ENCODE peak calls at places on chromosome 14, in five cellular contexts. N is GM23338, M is endodermal cell, D is substantia nigra, K is heart right ventricle. Q is an unnamed sample.
A peak's percentile ranks its signal among the peaks of the same experiment; 100 is the strongest.

GRCh38 chr14:30681752-30682355 is 59.7 kb downstream of the SCFD1 start:
- DNase-seq in N (peak; percentile 61), M (no peak), D (no peak), K (no peak), Q (no peak)

GRCh38 chr14:32081901-32082300 is 4.8 kb downstream of the ARHGAP5 start:
- DNase-seq in N (peak; percentile 52), M (peak; percentile 64), D (no peak), K (no peak), Q (no peak)

GRCh38 chr14:73759183-73759713 is 45.1 kb upstream of the PNMA1 start:
- DNase-seq in N (peak; percentile 15), M (peak; percentile 63), D (peak; percentile 51), K (peak; percentile 86), Q (peak; percentile 82)

GRCh38 chr14:66163023-66163422 is 323.1 kb upstream of the CCDC196 start:
- DNase-seq in N (no peak), M (no peak), D (no peak), K (no peak), Q (no peak)

GRCh38 chr14:75373133-75373532 is 54.7 kb upstream of the JDP2 start:
- DNase-seq in N (no peak), M (no peak), D (no peak), K (no peak), Q (no peak)

GRCh38 chr14:34665785-34666425 is 36.0 kb upstream of the SNX6 start:
- DNase-seq in N (no peak), M (no peak), D (no peak), K (no peak), Q (no peak)

GRCh38 chr14:72892103-72892878 is 1.6 kb downstream of the DPF3 start:
- DNase-seq in N (peak; percentile 71), M (peak; percentile 70), D (peak; percentile 23), K (peak; percentile 17), Q (no peak)

GRCh38 chr14:58077621-58078020 is 74.4 kb downstream of the ARMH4 start:
- DNase-seq in N (peak; percentile 12), M (no peak), D (no peak), K (no peak), Q (no peak)

GRCh38 chr14:85634205-85634604 is 104.3 kb downstream of the FLRT2 start:
- DNase-seq in N (no peak), M (no peak), D (no peak), K (no peak), Q (no peak)

GRCh38 chr14:83300454-83301064 is 1766.9 kb upstream of the SEL1L start:
- DNase-seq in N (peak; percentile 47), M (no peak), D (no peak), K (no peak), Q (no peak)

GRCh38 chr14:105309371-105309770 is 5.2 kb upstream of the PACS2 start:
- DNase-seq in N (no peak), M (no peak), D (no peak), K (no peak), Q (no peak)

GRCh38 chr14:34098045-34098984 is 147.4 kb upstream of the EGLN3 start:
- DNase-seq in N (peak; percentile 54), M (peak; percentile 77), D (peak; percentile 41), K (no peak), Q (no peak)

GRCh38 chr14:68439741-68440140 is 353.1 kb downstream of the ZFP36L1 start:
- DNase-seq in N (no peak), M (no peak), D (no peak), K (no peak), Q (no peak)

GRCh38 chr14:70822706-70823185 is 13.4 kb upstream of the MAP3K9 start:
- DNase-seq in N (peak; percentile 96), M (peak; percentile 94), D (no peak), K (peak; percentile 53), Q (no peak)

GRCh38 chr14:73696466-73697390 is 17.5 kb downstream of the PNMA1 start:
- DNase-seq in N (no peak), M (no peak), D (no peak), K (no peak), Q (no peak)

GRCh38 chr14:65462411-65462810 is 49.9 kb downstream of the FUT8 start:
- DNase-seq in N (no peak), M (no peak), D (no peak), K (no peak), Q (no peak)

GRCh38 chr14:68285421-68286179 is 466.0 kb downstream of the RAD51B start:
- DNase-seq in N (no peak), M (no peak), D (no peak), K (no peak), Q (no peak)

GRCh38 chr14:95260537-95261440 is 58.9 kb downstream of the CLMN start:
- DNase-seq in N (no peak), M (no peak), D (no peak), K (no peak), Q (no peak)

GRCh38 chr14:30657606-30658163 is 35.6 kb downstream of the SCFD1 start:
- DNase-seq in N (peak; percentile 39), M (no peak), D (no peak), K (no peak), Q (no peak)

GRCh38 chr14:32938719-32939253 is at the start of gene NPAS3:
- DNase-seq in N (peak; percentile 30), M (peak; percentile 60), D (no peak), K (peak; percentile 31), Q (no peak)

GRCh38 chr14:25048170-25049126 is 1.5 kb downstream of the STXBP6 start:
- DNase-seq in N (peak; percentile 30), M (peak; percentile 47), D (peak; percentile 43), K (peak; percentile 50), Q (peak; percentile 73)

GRCh38 chr14:78104130-78104529 is 66.0 kb upstream of the NRXN3 start:
- DNase-seq in N (no peak), M (no peak), D (no peak), K (no peak), Q (no peak)